ENCODE peak calls at places on chromosomes 5 and 9, in six cellular contexts. N is neuronal stem cell, R is fibroblast of lung, M is heart left ventricle, V is prostate gland, W is heart right ventricle. H is an unnamed sample.

GRCh38 chr5:66072031-66072430 is 72.1 kb upstream of the SREK1 start:
- DNase-seq in W (no peak), R (no peak), N (no peak), V (no peak), M (no peak), H (no peak)

GRCh38 chr9:15373201-15373530 is 49.5 kb upstream of the SNAPC3 start:
- DNase-seq in M (no peak), W (no peak), V (no peak), N (no peak), R (peak; percentile 79), H (no peak)

GRCh38 chr9:131028931-131029573 is 20.1 kb downstream of the LAMC3 start:
- DNase-seq in V (no peak), N (no peak), M (no peak), W (no peak), R (no peak), H (no peak)

GRCh38 chr9:136576269-136576626 is 30.4 kb upstream of the NOTCH1 start:
- DNase-seq in N (no peak), M (no peak), V (peak; percentile 76), W (no peak), R (peak; percentile 36), H (no peak)

GRCh38 chr9:130780865-130781504 is 54.1 kb upstream of the ABL1 start:
- DNase-seq in W (peak; percentile 86), N (no peak), R (peak; percentile 92), V (no peak), M (peak; percentile 79), H (peak; percentile 79)

GRCh38 chr5:57033103-57033502 is 81.2 kb upstream of the MIER3 start:
- DNase-seq in W (no peak), R (no peak), V (no peak), N (no peak), M (no peak), H (no peak)

GRCh38 chr5:81393430-81393782 is 528 bp downstream of the ACOT12 start:
- DNase-seq in N (no peak), M (no peak), R (no peak), V (no peak), W (no peak), H (no peak)

GRCh38 chr9:92004045-92004392 is 54.0 kb upstream of the ROR2 start:
- DNase-seq in R (no peak), M (no peak), W (no peak), N (no peak), V (no peak), H (no peak)

GRCh38 chr9:89313842-89314241 is 2.8 kb downstream of the CKS2 start:
- DNase-seq in N (no peak), W (no peak), R (peak; percentile 39), V (no peak), M (no peak), H (no peak)

GRCh38 chr9:19934301-19934868 is 145.5 kb upstream of the SLC24A2 start:
- DNase-seq in M (peak; percentile 31), R (peak; percentile 47), V (no peak), W (peak; percentile 34), N (no peak), H (peak; percentile 19)

GRCh38 chr9:84254972-84255371 is 85.6 kb downstream of the SLC28A3 start:
- DNase-seq in W (no peak), M (no peak), R (no peak), N (no peak), V (peak; percentile 73), H (no peak)

GRCh38 chr5:9686211-9686610 is 56.1 kb upstream of the TAS2R1 start:
- DNase-seq in V (no peak), R (peak; percentile 78), N (no peak), M (no peak), W (no peak), H (no peak)

GRCh38 chr9:33311953-33312352 is 21.6 kb downstream of the NFX1 start:
- DNase-seq in M (no peak), V (no peak), W (no peak), N (no peak), R (peak; percentile 27), H (no peak)
- H3K4me3 ChIP-seq in M (no peak overlapping the region), V (no peak overlapping the region), W (no peak overlapping the region), N (no peak overlapping the region), R (no peak overlapping the region), H (no peak overlapping the region)

DNA sequence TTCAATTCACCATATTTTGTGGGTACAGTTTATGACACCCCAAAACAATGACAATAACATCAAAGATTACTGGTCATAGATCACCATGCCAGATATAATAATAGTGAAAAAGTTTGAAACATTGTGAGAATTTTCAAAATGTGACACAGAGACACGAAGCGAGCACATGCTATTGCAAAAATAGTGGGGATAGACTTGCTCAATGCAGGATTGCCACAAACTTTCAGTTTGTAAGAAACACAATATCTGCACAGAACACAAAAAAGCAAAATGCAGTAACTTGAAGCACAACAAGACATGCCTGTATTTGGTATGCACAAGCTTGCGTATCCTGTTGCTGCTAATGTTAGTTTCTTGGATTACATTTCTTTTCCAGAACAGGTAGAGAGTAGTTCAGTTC is 35.8 kb downstream of the ARHGEF28 start:
- DNase-seq in M (no peak), V (no peak), W (no peak), N (no peak), R (no peak), H (no peak)
- H3K4me1 ChIP-seq in M (no peaks in the 10 kb centered on the region), V (peaks cover 5% of the 10 kb centered on the region), W (no peaks in the 10 kb centered on the region), N (no peaks in the 10 kb centered on the region), R (no peaks in the 10 kb centered on the region), H (peaks cover 6% of the 10 kb centered on the region)

DNA sequence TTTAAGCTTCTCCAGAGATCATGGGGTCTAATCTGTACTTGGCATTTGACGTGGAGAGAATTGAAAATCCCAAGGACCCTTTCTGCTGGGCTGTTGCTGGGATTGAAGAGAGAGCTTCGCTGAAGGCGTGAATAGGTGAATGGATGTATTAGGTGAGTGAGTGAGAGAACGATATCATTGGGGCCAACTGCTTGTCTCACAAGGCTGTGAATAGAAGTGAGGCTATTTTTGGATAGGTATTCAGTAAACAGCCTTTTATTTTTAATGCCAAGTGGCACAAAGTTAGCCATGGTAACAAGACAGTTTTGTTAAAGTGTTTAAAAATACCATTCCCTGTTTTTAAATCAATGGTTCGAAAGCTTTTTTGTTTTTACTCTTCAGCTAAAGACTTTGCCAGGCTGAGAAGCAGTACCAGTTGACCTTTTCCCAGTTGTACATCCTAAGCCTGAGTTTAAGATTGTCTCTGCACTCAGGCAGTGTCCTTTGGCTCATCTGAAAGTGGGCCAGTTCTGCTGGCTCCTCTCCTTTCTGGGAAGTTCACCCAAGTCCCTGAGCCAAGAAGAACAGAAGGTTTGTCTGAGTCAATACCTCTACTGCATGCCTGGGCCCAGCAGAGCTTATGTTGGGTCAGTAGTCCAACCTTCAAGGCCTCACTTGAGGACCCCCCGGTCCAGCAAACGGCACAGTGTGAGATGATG is 156.4 kb downstream of the MACROH2A1 start:
- DNase-seq in V (no peak), R (peak; percentile 55), W (peak; percentile 40), N (no peak), M (no peak), H (no peak)
- H3K4me3 ChIP-seq in V (no peak overlapping the region), R (no peak overlapping the region), W (no peak overlapping the region), N (no peak overlapping the region), M (no peak overlapping the region), H (no peak overlapping the region)

GRCh38 chr9:134928796-134929559 is 11.3 kb upstream of the FCN1 start:
- DNase-seq in W (peak; percentile 42), N (no peak), M (peak; percentile 55), V (no peak), R (no peak), H (no peak)
- H3K4me1 ChIP-seq in W (peaks cover 13% of the 10 kb centered on the region), N (peaks cover 6% of the 10 kb centered on the region), M (no peaks in the 10 kb centered on the region), V (no peaks in the 10 kb centered on the region), R (no peaks in the 10 kb centered on the region), H (peaks cover 7% of the 10 kb centered on the region)

GRCh38 chr5:68295772-68296171 is 80.2 kb downstream of the PIK3R1 start:
- DNase-seq in M (no peak), N (no peak), V (peak; percentile 42), W (no peak), R (no peak), H (no peak)
- H3K4me3 ChIP-seq in M (no peak overlapping the region), N (no peak overlapping the region), V (no peak overlapping the region), W (no peak overlapping the region), R (no peak overlapping the region), H (no peak overlapping the region)

DNA sequence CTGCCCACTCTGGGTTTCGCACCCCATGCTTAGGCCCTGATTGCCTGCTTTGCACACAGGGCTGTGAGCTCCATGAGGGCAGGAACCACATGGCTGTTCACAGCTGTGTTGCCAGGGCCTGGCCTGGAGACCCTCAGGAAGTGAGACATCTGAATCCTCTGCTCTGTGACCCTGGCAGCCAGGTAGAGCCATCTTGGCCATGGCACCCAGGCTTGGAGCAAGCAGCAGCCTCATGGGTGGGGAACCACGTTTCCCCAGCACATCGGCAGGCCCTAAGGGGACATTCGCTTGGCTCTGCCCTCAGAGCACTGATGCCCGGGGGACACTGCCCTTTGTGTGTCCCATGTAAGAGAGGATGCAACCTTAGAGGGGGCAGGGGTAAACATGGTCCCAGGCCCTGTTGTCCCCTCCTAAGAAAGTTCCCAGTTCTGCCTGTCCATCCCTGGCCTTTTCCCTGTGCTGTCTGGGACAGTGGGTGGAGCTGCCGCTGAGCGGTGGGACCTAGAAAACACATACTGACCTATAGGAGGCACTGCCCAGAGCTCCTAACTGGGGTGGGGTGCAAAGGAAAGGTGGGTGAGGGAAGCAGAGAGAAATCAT is 144.1 kb upstream of the IER5L start:
- DNase-seq in M (peak; percentile 10), N (no peak), W (no peak), R (no peak), V (no peak), H (peak; percentile 24)
- H3K4me1 ChIP-seq in M (peaks cover 26% of the 10 kb centered on the region), N (peaks cover 20% of the 10 kb centered on the region), W (peaks cover 73% of the 10 kb centered on the region), R (peaks cover 17% of the 10 kb centered on the region), V (peaks cover 8% of the 10 kb centered on the region), H (peaks cover 24% of the 10 kb centered on the region)

H was measured in ovary.